ENCODE peak calls at places on chromosomes 13 and 19, in seven cellular contexts. R is CD4-positive, alpha-beta memory T cell; S is GM23248; J is esophagus squamous epithelium; F is tibial nerve; B is pancreas; Q is neural progenitor cell. Y is an unnamed sample.

GRCh38 chr13:92196566-92197256 is 798.3 kb downstream of the GPC5 start:
- DNase-seq in B (no peak), F (no peak), S (no peak), R (no peak), Q (no peak), J (no peak), Y (no peak)

GRCh38 chr13:72788831-72789230 is 6.9 kb downstream of the PIBF1 start:
- DNase-seq in S (no peak), F (no peak), R (no peak), Q (no peak), J (no peak), B (no peak), Y (no peak)

GRCh38 chr19:49894879-49895565 is 1.7 kb downstream of the IL4I1 start:
- DNase-seq in F (no peak), S (no peak), B (no peak), Q (no peak), J (no peak), R (peak; percentile 68), Y (peak; percentile 64)

GRCh38 chr13:43546260-43546659 is 240.5 kb downstream of the ENOX1 start:
- DNase-seq in F (no peak), R (no peak), Q (peak; percentile 5), B (no peak), J (no peak), S (no peak), Y (no peak)

GRCh38 chr13:41637578-41637977 is 180.2 kb downstream of the RGCC start:
- DNase-seq in F (no peak), S (no peak), R (no peak), B (no peak), J (no peak), Q (no peak), Y (no peak)

GRCh38 chr13:100876044-100876403 is 201.4 kb upstream of the TMTC4 start:
- DNase-seq in S (no peak), B (no peak), F (no peak), Q (no peak), J (no peak), R (no peak), Y (no peak)

GRCh38 chr13:29677627-29678026 is 82.1 kb upstream of the SLC7A1 start:
- DNase-seq in S (no peak), B (no peak), J (no peak), Q (no peak), F (no peak), R (no peak), Y (no peak)

GRCh38 chr19:46491975-46492682 is 3.5 kb downstream of the PNMA8B start:
- DNase-seq in R (no peak), S (no peak), F (no peak), J (no peak), B (no peak), Q (no peak), Y (no peak)

GRCh38 chr13:92074658-92075057 is 676.2 kb downstream of the GPC5 start:
- DNase-seq in Q (peak; percentile 68), R (no peak), J (no peak), B (no peak), S (no peak), F (no peak), Y (no peak)

GRCh38 chr13:109818136-109818535 is 31.8 kb upstream of the IRS2 start:
- DNase-seq in J (no peak), S (no peak), F (no peak), Q (no peak), R (no peak), B (no peak), Y (no peak)

GRCh38 chr19:3979289-3979673 is 6.0 kb downstream of the EEF2 start:
- DNase-seq in F (no peak), S (peak; percentile 27), J (no peak), B (peak; percentile 82), Q (no peak), R (no peak), Y (no peak)

GRCh38 chr19:10214784-10215183 is 16.3 kb downstream of the S1PR2 start:
- DNase-seq in S (peak; percentile 79), F (no peak), B (no peak), Q (no peak), R (no peak), J (no peak), Y (no peak)

GRCh38 chr13:59914556-59914955 is 249.2 kb downstream of the DIAPH3 start:
- DNase-seq in R (no peak), Q (no peak), B (no peak), F (no peak), J (no peak), S (peak; percentile 43), Y (no peak)

DNA sequence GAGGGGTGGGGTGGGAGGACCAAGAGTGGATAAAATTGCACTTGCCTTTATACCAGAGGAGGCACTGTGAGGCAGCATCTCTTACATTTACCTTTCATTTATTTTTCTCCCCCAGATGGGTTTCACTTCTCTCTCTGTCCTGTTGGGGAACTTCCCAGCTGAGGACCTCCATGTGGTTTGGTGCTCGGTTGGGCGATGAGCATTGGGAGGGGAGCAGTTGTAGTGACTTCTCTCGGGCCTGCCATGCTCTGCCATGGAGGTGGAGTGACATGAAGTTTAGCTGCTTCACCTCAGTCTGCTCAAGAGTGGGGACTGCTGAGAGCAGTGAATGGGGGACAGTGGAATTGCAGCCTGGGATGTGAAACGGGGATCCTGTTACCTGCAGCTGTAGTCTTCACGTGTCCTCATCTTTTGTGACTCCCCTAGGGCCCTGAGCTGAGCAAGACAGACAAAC is 23.1 kb upstream of the CXCL17 start:
- DNase-seq in S (no peak), J (no peak), R (no peak), F (no peak), Q (no peak), B (no peak), Y (no peak)
- H3K27ac ChIP-seq in S (no peak overlapping the region), J (no peak overlapping the region), R (no peak overlapping the region), F (no peak overlapping the region), Q (no peak overlapping the region), B (no peak overlapping the region), Y (no peak overlapping the region)

DNA sequence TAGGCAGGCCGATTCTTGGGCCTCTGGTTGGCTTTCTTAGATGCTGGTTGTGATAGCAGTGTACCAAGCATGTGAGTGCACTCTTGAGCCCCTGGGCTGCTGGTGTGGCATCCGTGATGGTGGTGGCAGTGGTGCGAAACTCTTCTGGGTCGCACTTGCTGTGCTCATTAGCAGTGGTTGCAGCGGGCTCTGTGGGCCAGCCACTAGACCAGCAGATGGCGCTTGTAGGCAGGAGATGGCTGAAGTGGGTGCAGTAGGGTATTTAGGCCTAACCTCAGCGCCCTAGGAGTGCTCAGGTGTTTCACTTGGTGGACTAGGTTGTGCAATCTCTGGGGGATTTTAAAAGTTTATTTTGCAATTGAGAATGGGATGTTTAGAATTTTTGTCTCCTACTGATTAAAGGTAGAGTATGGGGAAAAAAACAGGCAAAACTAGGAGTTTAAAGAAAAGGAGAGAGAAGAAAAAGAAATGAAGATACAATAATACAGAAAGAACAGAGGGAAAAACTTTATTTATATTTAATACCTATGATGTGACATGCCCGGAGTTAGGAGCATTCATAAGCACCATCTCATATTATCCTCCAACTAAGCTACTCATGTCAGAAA is 4.3 kb upstream of the ZNF17 start:
- DNase-seq in S (peak; percentile 80), F (no peak), J (no peak), R (peak; percentile 79), B (peak; percentile 55), Q (peak; percentile 85), Y (peak; percentile 34)
- H3K27ac ChIP-seq in S (no peak overlapping the region), F (no peak overlapping the region), J (no peak overlapping the region), R (no peak overlapping the region), B (no peak overlapping the region), Q (no peak overlapping the region), Y (no peak overlapping the region)

GRCh38 chr13:98972059-98972458 is 5.8 kb downstream of the DOCK9 start:
- DNase-seq in B (no peak), Q (no peak), S (no peak), R (no peak), F (no peak), J (no peak), Y (no peak)
- H3K27ac ChIP-seq in B (no peak overlapping the region), Q (no peak overlapping the region), S (no peak overlapping the region), R (no peak overlapping the region), F (no peak overlapping the region), J (no peak overlapping the region), Y (no peak overlapping the region)

DNA sequence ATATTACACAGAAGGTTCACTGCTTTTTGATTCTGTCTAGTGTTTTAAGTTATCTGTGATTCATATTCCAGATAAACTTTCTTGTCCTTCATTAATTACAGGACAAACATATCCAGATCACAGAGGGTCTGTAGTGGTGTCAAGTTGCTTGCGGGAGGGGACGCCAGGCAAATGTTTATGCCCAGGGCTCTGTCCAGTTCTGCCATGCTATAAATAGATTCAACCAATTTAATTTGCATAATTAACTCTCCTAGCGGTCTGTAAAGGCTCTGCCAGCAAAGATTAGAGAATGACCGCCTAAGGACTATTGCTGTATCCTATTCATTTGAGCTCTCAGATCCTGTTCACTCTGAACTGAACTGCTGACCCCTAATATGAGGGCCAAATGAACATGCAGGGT is 59.7 kb upstream of the TRPC4 start:
- DNase-seq in R (no peak), S (no peak), F (no peak), J (no peak), Q (peak; percentile 22), B (no peak), Y (no peak)
- H3K27ac ChIP-seq in R (no peak overlapping the region), S (no peak overlapping the region), F (no peak overlapping the region), J (no peak overlapping the region), Q (no peak overlapping the region), B (no peak overlapping the region), Y (no peak overlapping the region)

DNA sequence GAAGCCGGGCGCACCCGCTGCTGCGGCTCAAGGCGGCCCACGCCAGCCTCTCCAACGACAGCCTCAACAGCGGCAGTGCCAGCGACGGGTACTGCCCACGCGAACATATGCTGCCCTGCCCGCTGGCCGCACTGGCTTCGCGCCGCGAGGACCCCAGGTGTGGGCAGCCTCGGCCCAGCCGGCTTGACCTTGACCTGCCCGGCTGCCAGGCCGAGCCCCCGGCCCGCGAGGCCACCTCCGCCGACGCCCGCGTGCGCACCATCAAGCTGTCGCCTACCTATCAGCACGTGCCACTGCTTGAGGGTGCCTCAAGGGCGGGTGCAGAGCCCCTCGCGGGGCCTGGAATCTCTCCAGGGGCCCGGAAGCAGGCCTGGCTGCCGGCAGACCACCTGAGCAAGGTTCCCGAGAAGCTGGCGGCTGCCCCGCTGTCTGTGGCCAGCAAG is 13.0 kb downstream of the C19orf25 start:
- DNase-seq in B (no peak), R (no peak), Q (no peak), J (no peak), F (no peak), S (no peak), Y (no peak)
- H3K27ac ChIP-seq in B (no peak overlapping the region), R (no peak overlapping the region), Q (no peak overlapping the region), J (no peak overlapping the region), F (no peak overlapping the region), S (no peak overlapping the region), Y (no peak overlapping the region)

GRCh38 chr19:55526216-55527196 is 10.4 kb downstream of the SBK2 start:
- DNase-seq in Q (no peak), J (no peak), F (no peak), S (peak; percentile 83), B (peak; percentile 85), R (no peak), Y (no peak)
- H3K27ac ChIP-seq in Q (no peak overlapping the region), J (no peak overlapping the region), F (no peak overlapping the region), S (no peak overlapping the region), B (no peak overlapping the region), R (no peak overlapping the region), Y (no peak overlapping the region)

GRCh38 chr19:18097217-18097992 is at the start of gene MAST3:
- DNase-seq in F (peak; percentile 62), R (peak; percentile 87), J (peak; percentile 36), S (peak; percentile 94), B (peak; percentile 97), Q (peak; percentile 91), Y (peak; percentile 89)
- H3K27ac ChIP-seq in F (peak within 1 kb of the TSS; percentile 26), R (peak within 1 kb of the TSS; percentile 68), J (no peak within 1 kb of the TSS), S (no peak within 1 kb of the TSS), B (no peak within 1 kb of the TSS), Q (no peak within 1 kb of the TSS), Y (peak within 1 kb of the TSS; percentile 52)

GRCh38 chr19:15292847-15293582 is 39.3 kb downstream of the BRD4 start:
- DNase-seq in Q (no peak), J (no peak), S (no peak), B (no peak), F (no peak), R (no peak), Y (no peak)
- H3K27ac ChIP-seq in Q (no peak overlapping the region), J (peak overlapping the region; percentile 3), S (peak overlapping the region; percentile 65), B (no peak overlapping the region), F (peak overlapping the region; percentile 4), R (no peak overlapping the region), Y (no peak overlapping the region)